ENCODE peak calls at places on chromosomes 1 and 21, in six cellular contexts. M, D, C, K, P and F are unnamed samples.

GRCh38 chr1:26285366-26286063 is 5.6 kb downstream of the SH3BGRL3 start:
- DNase-seq in M (no peak), D (peak), C (no peak), K (peak), P (no peak), F (peak)

GRCh38 chr1:107748529-107748928 is 216.5 kb downstream of the VAV3 start:
- DNase-seq in M (no peak), D (no peak), C (peak), K (no peak), P (peak), F (no peak)

GRCh38 chr1:180773210-180773865 is 139.4 kb upstream of the KIAA1614 start:
- DNase-seq in M (no peak), D (no peak), C (peak), K (no peak), P (peak), F (no peak)

GRCh38 chr1:115089443-115090340 is at the start of gene TSPAN2:
- DNase-seq in M (peak), D (peak), C (peak), K (peak), P (peak), F (no peak)

GRCh38 chr1:206714331-206715058 is 29.8 kb downstream of the MAPKAPK2 start:
- DNase-seq in M (peak), D (no peak), C (peak), K (no peak), P (peak), F (no peak)

GRCh38 chr1:59081181-59081580 is 215.7 kb upstream of the FGGY start:
- DNase-seq in M (no peak), D (no peak), C (no peak), K (no peak), P (peak), F (no peak)

GRCh38 chr21:33478858-33479678 is 706 bp downstream of the TMEM50B start:
- DNase-seq in M (peak), D (peak), C (peak), K (peak), P (peak), F (peak)

GRCh38 chr21:35565204-35565611 is 495.1 kb downstream of the SETD4 start:
- DNase-seq in M (no peak), D (peak), C (peak), K (no peak), P (peak), F (no peak)

GRCh38 chr1:22750671-22751016 is 40.0 kb downstream of the EPHB2 start:
- DNase-seq in M (no peak), D (no peak), C (no peak), K (no peak), P (no peak), F (no peak)

GRCh38 chr1:117501275-117501674 is 104.6 kb upstream of the TENT5C start:
- DNase-seq in M (no peak), D (no peak), C (peak), K (no peak), P (peak), F (no peak)

GRCh38 chr21:35922618-35923017 is 137.7 kb downstream of the SETD4 start:
- DNase-seq in M (no peak), D (no peak), C (peak), K (no peak), P (peak), F (no peak)

GRCh38 chr1:31831397-31832378 is 15.9 kb upstream of the SPOCD1 start:
- DNase-seq in M (no peak), D (no peak), C (peak), K (no peak), P (peak), F (no peak)

GRCh38 chr1:67894981-67895735 is 61.9 kb upstream of the GNG12 start:
- DNase-seq in M (no peak), D (no peak), C (no peak), K (no peak), P (no peak), F (no peak)

GRCh38 chr1:200075522-200075921 is 48.0 kb downstream of the NR5A2 start:
- DNase-seq in M (no peak), D (no peak), C (no peak), K (no peak), P (no peak), F (no peak)

GRCh38 chr1:184533915-184534314 is 147.1 kb downstream of the C1orf21 start:
- DNase-seq in M (no peak), D (no peak), C (no peak), K (no peak), P (no peak), F (no peak)

GRCh38 chr1:19435181-19435580 is 50.2 kb downstream of the CAPZB start:
- DNase-seq in M (no peak), D (no peak), C (peak), K (no peak), P (peak), F (no peak)

GRCh38 chr1:166273618-166274017 is 106.8 kb upstream of the FAM78B start:
- DNase-seq in M (no peak), D (no peak), C (no peak), K (no peak), P (no peak), F (no peak)

GRCh38 chr1:15685820-15686219 is 1.7 kb downstream of the PLEKHM2 start:
- DNase-seq in M (no peak), D (no peak), C (no peak), K (no peak), P (no peak), F (no peak)

GRCh38 chr1:219657186-219657585 is 44.3 kb upstream of the ZC3H11B start:
- DNase-seq in M (no peak), D (no peak), C (no peak), K (no peak), P (no peak), F (no peak)

GRCh38 chr1:59570524-59570923 is 244.2 kb upstream of the HOOK1 start:
- DNase-seq in M (peak), D (no peak), C (peak), K (peak), P (no peak), F (no peak)

GRCh38 chr1:41353744-41354143 is 7.5 kb upstream of the FOXO6 start:
- DNase-seq in M (no peak), D (no peak), C (peak), K (no peak), P (no peak), F (peak)

GRCh38 chr1:119767486-119767885 is 1.2 kb downstream of the HMGCS2 start:
- DNase-seq in M (no peak), D (no peak), C (no peak), K (no peak), P (no peak), F (no peak)

GRCh38 chr1:25617626-25618432 is 1.2 kb downstream of the MAN1C1 start:
- DNase-seq in M (no peak), D (peak), C (no peak), K (peak), P (no peak), F (no peak)

GRCh38 chr1:72221811-72222210 is 60.5 kb downstream of the NEGR1 start:
- DNase-seq in M (no peak), D (no peak), C (no peak), K (no peak), P (no peak), F (no peak)

DNA sequence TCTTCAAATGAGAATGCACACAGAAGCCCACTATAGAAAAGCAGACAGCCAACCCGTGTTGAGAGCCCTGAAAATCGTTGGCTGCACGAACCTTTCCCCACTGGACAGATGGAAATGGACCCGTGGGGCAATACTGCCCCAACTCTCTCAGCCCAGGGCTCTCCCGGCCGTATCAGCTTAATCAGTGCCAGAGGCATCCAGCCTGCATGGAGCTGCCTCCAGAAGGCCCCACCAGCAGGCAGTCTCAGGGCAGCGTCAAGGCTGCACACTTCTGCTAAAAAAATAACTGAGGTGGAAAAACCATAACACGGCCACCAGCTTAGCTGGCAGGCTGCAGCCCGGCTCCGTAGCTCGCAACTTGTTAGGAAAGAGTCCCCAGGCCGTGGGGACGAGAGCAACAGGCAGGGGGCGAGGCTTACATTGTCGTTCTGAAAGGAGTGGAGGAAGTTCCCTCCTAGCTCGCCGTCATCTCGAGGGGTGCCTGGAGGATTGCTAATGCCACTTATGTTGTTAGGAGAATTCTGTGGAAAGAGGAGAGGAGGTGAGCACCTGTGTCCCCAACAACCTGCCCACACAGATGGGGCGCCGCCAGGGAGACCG is 28.0 kb downstream of the MRPL37 start:
- DNase-seq in M (no peak), D (no peak), C (no peak), K (no peak), P (peak), F (no peak)
- TF ChIP-seq CTCF in M (no peak), D (no peak), C (no peak), K (no peak), P (no peak), F (no peak)

GRCh38 chr1:154906621-154907081 is 29.9 kb downstream of the PMVK start:
- DNase-seq in M (no peak), D (no peak), C (no peak), K (no peak), P (peak), F (no peak)
- TF ChIP-seq CTCF in M (no peak), D (peak), C (peak), K (no peak), P (peak), F (no peak)

GRCh38 chr1:99645699-99646531 is at the start of gene PALMD:
- DNase-seq in M (no peak), D (peak), C (peak), K (no peak), P (peak), F (no peak)
- TF ChIP-seq CTCF in M (no peak), D (no peak), C (no peak), K (no peak), P (no peak), F (no peak)

GRCh38 chr1:234369033-234369430 is 4.2 kb upstream of the COA6 start:
- DNase-seq in M (no peak), D (no peak), C (no peak), K (no peak), P (no peak), F (no peak)

GRCh38 chr1:234372011-234372757 is 1.1 kb upstream of the COA6 start:
- DNase-seq in M (no peak), D (no peak), C (no peak), K (no peak), P (no peak), F (no peak)

GRCh38 chr1:234371414-234371813 is 1.8 kb upstream of the COA6 start:
- DNase-seq in M (no peak), D (no peak), C (no peak), K (no peak), P (no peak), F (no peak)

GRCh38 chr1:234369784-234370183 is 3.5 kb upstream of the COA6 start:
- DNase-seq in M (no peak), D (no peak), C (no peak), K (no peak), P (no peak), F (no peak)

GRCh38 chr1:234368320-234369032 is 4.8 kb upstream of the COA6 start:
- DNase-seq in M (no peak), D (no peak), C (no peak), K (no peak), P (no peak), F (no peak)
- TF ChIP-seq CTCF in M (no peak), D (no peak), C (no peak), K (no peak), P (no peak), F (no peak)

GRCh38 chr1:239170828-239171227 is 215.5 kb upstream of the CHRM3 start:
- DNase-seq in M (no peak), D (no peak), C (no peak), K (no peak), P (no peak), F (no peak)
- TF ChIP-seq CTCF in M (no peak), D (no peak), C (no peak), K (no peak), P (no peak), F (no peak)

GRCh38 chr1:20733361-20733975 is 965 bp upstream of the SH2D5 start:
- DNase-seq in M (no peak), D (no peak), C (no peak), K (no peak), P (no peak), F (no peak)

GRCh38 chr1:20730690-20731056 is 1.8 kb downstream of the SH2D5 start:
- DNase-seq in M (no peak), D (no peak), C (no peak), K (peak), P (no peak), F (peak)

GRCh38 chr1:20731057-20731991 is 1.2 kb downstream of the SH2D5 start:
- DNase-seq in M (no peak), D (no peak), C (no peak), K (no peak), P (no peak), F (peak)

GRCh38 chr1:20732071-20732587 is 374 bp downstream of the SH2D5 start:
- DNase-seq in M (peak), D (no peak), C (peak), K (peak), P (peak), F (peak)

DNA sequence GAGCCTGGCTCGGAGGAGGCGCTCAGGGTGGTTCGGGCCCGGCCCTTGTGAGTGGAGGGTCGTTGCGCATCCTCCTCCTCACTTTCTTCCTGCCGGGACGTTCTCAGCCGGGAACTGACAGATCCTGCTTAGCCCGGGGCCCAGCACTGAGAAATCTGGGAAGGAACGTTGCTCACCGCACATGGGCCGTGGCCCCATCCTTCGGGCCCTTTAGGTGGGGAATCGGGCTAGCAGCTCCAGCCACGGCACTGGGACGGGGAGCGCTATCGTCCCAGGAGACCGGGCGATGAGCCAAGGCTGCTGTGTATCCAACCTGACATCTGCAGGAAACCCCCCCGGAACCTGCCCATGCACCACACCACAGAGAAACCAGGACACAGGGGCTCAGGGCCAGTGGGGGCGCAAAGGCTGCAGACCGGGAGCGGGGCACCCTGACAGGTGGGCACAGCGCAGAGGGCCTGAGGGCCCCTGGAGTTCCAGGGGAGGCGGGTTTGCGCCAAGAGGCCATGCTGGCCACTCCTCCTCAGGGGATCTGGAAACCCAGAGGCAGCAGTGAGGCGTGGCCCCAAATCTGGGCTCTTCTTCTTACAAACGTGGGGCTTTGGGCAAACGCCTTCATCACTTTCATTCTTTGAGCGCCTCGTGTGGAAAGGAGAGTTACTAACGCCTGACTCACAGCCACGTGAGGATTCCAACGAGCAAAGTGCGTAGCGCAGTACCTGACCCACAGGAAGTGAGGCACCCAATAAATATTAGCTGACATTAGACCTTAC is at the start of gene SH2D5:
- DNase-seq in M (peak), D (peak), C (peak), K (peak), P (peak), F (peak)
- TF ChIP-seq CTCF in M (peak), D (peak), C (no peak), K (no peak), P (peak), F (peak)

DNA sequence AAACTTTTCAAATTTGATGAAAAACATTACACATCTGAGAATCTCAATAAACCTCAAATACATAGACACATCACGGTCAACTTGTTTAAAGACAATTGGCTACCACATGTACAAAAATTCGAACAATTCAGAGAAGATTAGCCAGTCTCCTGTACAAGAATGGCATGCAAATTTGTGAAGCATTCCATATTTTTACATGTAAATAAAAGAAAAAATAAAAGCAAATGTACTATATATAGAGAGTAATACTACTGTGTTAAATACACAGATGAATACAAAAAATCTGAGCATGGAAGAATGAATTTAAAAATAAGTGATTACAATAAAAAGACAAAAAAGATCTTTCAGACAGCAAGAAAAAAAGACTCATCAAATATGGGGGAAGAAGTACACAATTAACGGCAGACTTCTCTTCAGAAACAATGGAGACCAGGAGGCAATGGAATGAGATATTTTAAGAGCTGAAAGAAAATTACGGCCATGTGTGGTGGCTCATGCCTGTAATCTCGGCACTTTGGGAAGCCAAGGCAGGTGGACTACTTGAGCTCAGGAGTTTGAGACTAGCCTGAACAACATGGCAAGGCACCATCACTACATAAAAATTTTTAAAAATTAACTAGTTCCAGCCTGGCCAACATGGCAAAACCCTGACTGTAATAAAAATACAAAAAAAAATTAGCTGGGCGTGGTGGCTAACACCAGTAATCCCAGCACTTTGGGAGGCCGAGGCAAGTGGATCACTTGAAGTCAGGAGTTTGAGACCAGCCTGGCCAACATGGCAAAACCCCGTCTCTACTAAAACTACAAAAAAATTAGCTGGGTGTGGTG is 23.2 kb downstream of the HAX1 start:
- DNase-seq in M (no peak), D (no peak), C (no peak), K (no peak), P (no peak), F (no peak)
- TF ChIP-seq CTCF in M (no peak), D (no peak), C (no peak), K (no peak), P (no peak), F (no peak)

GRCh38 chr1:29828526-29829447 is 592.5 kb downstream of the PTPRU start:
- DNase-seq in M (no peak), D (no peak), C (no peak), K (no peak), P (no peak), F (no peak)
- TF ChIP-seq CTCF in M (no peak), D (no peak), C (no peak), K (no peak), P (no peak), F (no peak)